ENCODE peak calls at places on chromosomes 7 and 10, in seven cellular contexts. L is neural progenitor cell, P is upper lobe of right lung, E is epithelial cell of proximal tubule, J is AG04449, C is fibroblast of pulmonary artery, S is left lung. A is an unnamed sample.

GRCh38 chr7:155353256-155353897 is 55.7 kb downstream of the INSIG1 start:
- DNase-seq in E (no peak), P (peak), C (no peak), L (no peak), J (no peak), S (peak), A (no peak)

GRCh38 chr10:79380918-79381775 is 33.9 kb downstream of the PPIF start:
- DNase-seq in L (no peak), P (peak), J (no peak), S (no peak), E (no peak), C (no peak), A (no peak)

GRCh38 chr7:79692015-79692414 is 238.5 kb upstream of the MAGI2 start:
- DNase-seq in P (no peak), J (peak), L (no peak), C (peak), E (peak), S (no peak), A (peak)

GRCh38 chr7:47228386-47229014 is 353.4 kb downstream of the TNS3 start:
- DNase-seq in J (no peak), S (no peak), E (no peak), L (no peak), C (no peak), P (no peak), A (no peak)

GRCh38 chr7:27247000-27247399 is 4.4 kb downstream of the EVX1 start:
- DNase-seq in S (no peak), P (peak), J (no peak), L (peak), E (no peak), C (no peak), A (no peak)

GRCh38 chr7:135251502-135252327 is 18.1 kb downstream of the STRA8 start:
- DNase-seq in S (no peak), J (no peak), E (no peak), L (no peak), C (no peak), P (peak), A (no peak)

GRCh38 chr7:69780377-69780776 is 182.1 kb downstream of the AUTS2 start:
- DNase-seq in E (no peak), S (no peak), L (peak), P (no peak), C (no peak), J (no peak), A (no peak)

GRCh38 chr10:42482411-42482810 is 156.0 kb downstream of the ZNF33B start:
- DNase-seq in E (no peak), C (no peak), J (no peak), P (no peak), L (no peak), S (no peak), A (no peak)

GRCh38 chr7:24778543-24779282 is 21.4 kb upstream of the GSDME start:
- DNase-seq in S (no peak), J (peak), C (peak), E (no peak), P (peak), L (no peak), A (peak)

GRCh38 chr10:78416031-78416800 is 382.6 kb downstream of the RPS24 start:
- DNase-seq in E (no peak), C (peak), P (no peak), S (no peak), L (no peak), J (peak), A (peak)

GRCh38 chr7:57198801-57199200 is 66.6 kb upstream of the ZNF479 start:
- DNase-seq in S (no peak), E (no peak), J (no peak), P (peak), L (no peak), C (no peak), A (no peak)

GRCh38 chr10:106571216-106571954 is 593.1 kb downstream of the SORCS1 start:
- DNase-seq in P (no peak), L (peak), E (peak), J (no peak), C (peak), S (no peak), A (peak)

GRCh38 chr7:131072505-131073091 is 255.1 kb upstream of the MKLN1 start:
- DNase-seq in J (no peak), C (peak), P (no peak), E (no peak), L (peak), S (no peak), A (peak)

GRCh38 chr7:38507379-38507778 is 123.8 kb downstream of the AMPH start:
- DNase-seq in S (no peak), P (no peak), E (no peak), J (no peak), L (no peak), C (no peak), A (no peak)

GRCh38 chr7:148975896-148976295 is 52.4 kb downstream of the PDIA4 start:
- DNase-seq in E (no peak), C (no peak), L (no peak), S (no peak), P (no peak), J (no peak), A (no peak)

GRCh38 chr10:97943294-97943693 is 87.1 kb downstream of the CRTAC1 start:
- DNase-seq in J (no peak), E (no peak), C (no peak), P (no peak), L (no peak), S (no peak), A (no peak)

GRCh38 chr7:28410628-28411578 is 1.4 kb upstream of the CREB5 start:
- DNase-seq in C (peak), E (no peak), P (no peak), L (peak), J (no peak), S (peak), A (peak)

GRCh38 chr7:106421181-106421762 is 136.5 kb upstream of the NAMPT start:
- DNase-seq in J (peak), E (peak), P (peak), S (peak), L (no peak), C (peak), A (peak)

GRCh38 chr7:111532625-111533024 is 29.7 kb downstream of the IMMP2L start:
- DNase-seq in P (no peak), L (no peak), S (no peak), E (no peak), C (peak), J (peak), A (no peak)

GRCh38 chr7:134520130-134520529 is 7.2 kb upstream of the AKR1B10 start:
- DNase-seq in E (no peak), P (no peak), S (no peak), J (no peak), C (peak), L (no peak), A (peak)

GRCh38 chr10:118835682-118836326 is 81.0 kb upstream of the CACUL1 start:
- DNase-seq in J (no peak), P (no peak), C (peak), L (no peak), S (no peak), E (peak), A (peak)

GRCh38 chr7:7617550-7617949 is 23.0 kb upstream of the UMAD1 start:
- DNase-seq in L (no peak), E (no peak), P (no peak), J (no peak), C (no peak), S (no peak), A (no peak)

GRCh38 chr7:115662676-115663075 is 367.9 kb downstream of the TFEC start:
- DNase-seq in C (no peak), P (no peak), S (no peak), J (no peak), L (no peak), E (no peak), A (no peak)

GRCh38 chr7:46162582-46162981 is 241.5 kb upstream of the IGFBP3 start:
- DNase-seq in L (no peak), J (no peak), E (no peak), C (peak), P (no peak), S (no peak), A (peak)

GRCh38 chr10:7580520-7580919 is 86.2 kb downstream of the ITIH5 start:
- DNase-seq in C (no peak), J (no peak), L (no peak), S (no peak), P (no peak), E (no peak), A (no peak)

GRCh38 chr10:68647928-68648327 is 73.1 kb upstream of the CCAR1 start:
- DNase-seq in E (peak), C (peak), L (no peak), J (peak), P (no peak), S (no peak), A (peak)

GRCh38 chr7:29288534-29289091 is 94.0 kb downstream of the CHN2 start:
- DNase-seq in S (no peak), L (peak), P (no peak), J (no peak), E (no peak), C (no peak), A (no peak)

GRCh38 chr7:6729492-6730342 is 23.0 kb upstream of the ZNF12 start:
- DNase-seq in J (peak), L (peak), P (peak), E (peak), C (peak), S (peak), A (peak)

GRCh38 chr10:30574423-30574796 is 55.1 kb downstream of the LYZL2 start:
- DNase-seq in L (no peak), P (no peak), S (no peak), C (no peak), E (no peak), J (no peak), A (no peak)

GRCh38 chr10:116740971-116741370 is 1.4 kb downstream of the HSPA12A start:
- DNase-seq in S (no peak), J (no peak), C (no peak), E (no peak), L (peak), P (no peak), A (no peak)

GRCh38 chr10:131205556-131205955 is 106.0 kb downstream of the TCERG1L start:
- DNase-seq in S (peak), J (no peak), C (no peak), P (peak), L (no peak), E (no peak), A (no peak)

GRCh38 chr10:96017227-96017687 is 26.1 kb upstream of the CCNJ start:
- DNase-seq in J (no peak), C (peak), P (no peak), E (peak), S (no peak), L (peak), A (peak)

GRCh38 chr7:78221961-78222751 is 423.6 kb downstream of the PHTF2 start:
- DNase-seq in J (peak), S (no peak), P (no peak), E (no peak), C (peak), L (no peak), A (no peak)

GRCh38 chr7:102244601-102245000 is 42.1 kb upstream of the SH2B2 start:
- DNase-seq in J (no peak), C (no peak), S (peak), P (no peak), L (no peak), E (no peak), A (peak)
- TF ChIP-seq CTCF in J (no peak), C (no peak), S (no peak), P (no peak), L (no peak), E (no peak), A (no peak)

DNA sequence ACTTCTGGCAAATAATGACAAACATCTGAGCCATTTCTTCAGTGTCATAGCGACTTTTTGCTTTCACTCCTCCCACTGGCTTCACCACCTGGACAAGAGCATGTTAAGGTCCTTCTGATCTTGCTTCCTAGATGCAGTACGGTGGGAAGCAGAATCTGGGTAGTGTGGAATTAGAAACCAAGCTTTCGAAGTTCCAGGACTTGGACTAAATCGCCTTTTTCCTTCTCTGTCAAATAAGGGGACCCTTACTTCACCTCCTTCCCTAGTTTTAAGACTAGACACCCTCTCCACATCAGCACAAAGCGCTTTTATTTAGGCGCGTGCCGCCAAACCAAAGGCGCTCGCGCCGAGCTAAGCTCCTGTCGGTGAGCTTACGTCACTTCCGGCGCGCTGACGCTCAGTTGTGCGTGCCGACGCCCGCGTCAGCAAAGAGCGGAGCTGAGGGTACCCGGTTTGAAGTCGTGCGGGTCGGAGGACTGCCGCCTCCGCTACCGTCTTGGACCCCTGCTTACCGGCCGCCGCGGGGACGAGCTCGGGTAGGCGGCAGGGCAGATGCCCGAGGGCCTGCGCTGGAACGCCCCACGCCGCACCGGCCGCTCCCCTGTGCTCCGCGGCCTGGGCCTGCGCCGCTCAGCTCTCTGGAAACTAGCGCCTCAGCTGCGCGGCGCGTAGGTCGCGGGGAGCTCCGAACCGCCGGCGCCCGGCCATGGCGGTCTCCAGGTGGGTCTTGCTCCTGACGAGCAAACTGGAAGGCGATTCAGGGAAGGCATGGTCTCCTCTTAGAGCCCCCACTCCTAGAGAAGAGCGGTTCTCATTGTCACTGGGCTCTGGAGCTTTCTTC is at the start of gene BTAF1:
- DNase-seq in C (peak), J (peak), S (peak), L (peak), E (peak), P (peak), A (peak)
- TF ChIP-seq CTCF in C (no peak), J (no peak), S (no peak), L (no peak), E (no peak), P (no peak), A (no peak)

GRCh38 chr7:100629117-100629711 is 12.1 kb downstream of the TFR2 start:
- DNase-seq in J (no peak), S (no peak), C (peak), P (no peak), E (no peak), L (peak), A (peak)
- TF ChIP-seq CTCF in J (peak), S (peak), C (peak), P (peak), E (peak), L (peak), A (peak)

DNA sequence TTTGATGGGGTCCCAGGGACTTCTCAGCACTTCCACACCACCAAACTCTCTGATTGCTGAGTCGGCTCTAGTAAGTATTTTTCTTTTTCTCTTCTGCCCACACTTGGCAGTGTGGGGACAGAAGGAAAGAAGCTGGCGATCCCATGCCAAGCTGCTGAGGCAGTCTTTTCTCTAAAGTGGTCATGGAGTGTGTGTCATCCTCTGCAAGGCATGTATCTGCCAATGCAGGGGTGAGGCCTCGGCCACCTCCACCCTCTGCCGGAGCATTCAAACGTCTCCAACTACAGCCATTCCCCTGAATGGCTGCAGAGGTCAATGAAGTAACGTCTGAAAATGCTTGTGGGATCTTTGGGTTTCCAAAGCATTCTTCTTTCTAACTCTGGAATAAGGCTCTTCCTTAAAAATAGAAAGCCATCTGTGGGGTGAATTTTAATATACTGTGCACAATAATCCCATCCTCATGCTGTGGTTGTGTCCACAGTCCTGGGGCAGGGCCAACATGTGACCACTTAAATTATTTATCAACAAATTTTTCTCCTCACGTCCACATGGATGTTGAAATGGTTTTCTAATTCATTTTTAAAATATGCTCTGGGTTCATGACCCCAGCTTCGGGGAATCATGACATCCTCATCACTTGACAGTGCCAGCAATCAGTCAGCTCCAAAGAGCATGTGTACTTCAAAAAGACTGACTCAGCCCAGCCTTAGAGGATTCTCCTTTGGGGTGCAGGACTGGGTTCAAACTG is 171.3 kb upstream of the ITGB1 start:
- DNase-seq in J (peak), E (no peak), S (no peak), C (peak), P (no peak), L (no peak), A (peak)
- TF ChIP-seq CTCF in J (no peak), E (no peak), S (no peak), C (no peak), P (no peak), L (no peak), A (no peak)

GRCh38 chr10:28586176-28586575 is 53.3 kb downstream of the WAC start:
- DNase-seq in P (no peak), S (no peak), C (no peak), E (no peak), L (no peak), J (no peak), A (no peak)

GRCh38 chr10:28585076-28585475 is 52.2 kb downstream of the WAC start:
- DNase-seq in J (no peak), P (no peak), L (no peak), E (no peak), S (no peak), C (no peak), A (no peak)

GRCh38 chr10:28587270-28587969 is 54.5 kb downstream of the WAC start:
- DNase-seq in C (peak), L (no peak), S (no peak), J (no peak), P (no peak), E (no peak), A (no peak)

GRCh38 chr10:28592953-28593352 is 60.0 kb downstream of the WAC start:
- DNase-seq in C (peak), J (peak), S (no peak), P (no peak), E (no peak), L (no peak), A (peak)

DNA sequence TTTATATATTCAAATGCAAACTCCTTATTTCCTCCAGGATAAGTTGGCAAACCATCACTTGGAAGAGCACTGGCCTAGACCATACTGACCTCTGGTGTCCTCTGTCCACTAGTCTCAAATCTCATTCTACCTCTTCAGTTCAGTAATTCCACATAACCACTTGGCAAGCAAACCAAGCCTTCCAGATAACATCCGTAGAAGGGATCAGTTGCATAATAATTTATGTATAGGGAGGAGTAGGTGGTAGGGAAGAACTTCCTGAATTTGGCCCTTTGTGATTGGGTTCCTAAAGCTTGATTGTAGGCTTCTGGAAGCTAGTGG is 55.0 kb downstream of the WAC start:
- DNase-seq in J (no peak), S (no peak), C (peak), P (no peak), L (no peak), E (no peak), A (peak)
- TF ChIP-seq CTCF in J (no peak), S (no peak), C (no peak), P (peak), L (no peak), E (peak), A (no peak)